ENCODE peak calls at places on chromosome 11, in four cellular contexts. U is A549, O is astrocyte of the spinal cord, Y is GM10248. L is an unnamed sample.
A peak's percentile ranks its signal among the peaks of the same experiment; 100 is the strongest.

GRCh38 chr11:44559207-44559943 is 6.1 kb upstream of the CD82 start:
- DNase-seq in U (no peak), O (no peak), Y (no peak), L (no peak)

GRCh38 chr11:24239016-24239720 is 257.7 kb upstream of the LUZP2 start:
- DNase-seq in U (no peak), O (peak; percentile 79), Y (no peak), L (no peak)

GRCh38 chr11:111851636-111852035 is 19.7 kb downstream of the ALG9 start:
- DNase-seq in U (no peak), O (peak; percentile 33), Y (no peak), L (no peak)

GRCh38 chr11:3645552-3645951 is 624 bp downstream of the ART1 start:
- DNase-seq in U (no peak), O (no peak), Y (no peak), L (no peak)

GRCh38 chr11:48063424-48063978 is 83.1 kb downstream of the PTPRJ start:
- DNase-seq in U (peak; percentile 78), O (peak; percentile 97), Y (peak; percentile 34), L (no peak)

GRCh38 chr11:64339754-64340408 is at the start of gene CCDC88B:
- DNase-seq in U (no peak), O (no peak), Y (peak; percentile 89), L (no peak)

GRCh38 chr11:61577383-61578118 is 3.3 kb downstream of the SYT7 start:
- DNase-seq in U (peak; percentile 33), O (no peak), Y (no peak), L (no peak)

GRCh38 chr11:115054541-115055538 is 376.5 kb downstream of the NXPE2 start:
- DNase-seq in U (no peak), O (peak; percentile 4), Y (no peak), L (no peak)

GRCh38 chr11:76444065-76444383 is 794 bp upstream of the EMSY start:
- DNase-seq in U (no peak), O (no peak), Y (no peak), L (no peak)

GRCh38 chr11:64834723-64835615 is 9.5 kb downstream of the CDC42BPG start:
- DNase-seq in U (peak; percentile 53), O (peak; percentile 41), Y (no peak), L (no peak)

GRCh38 chr11:126477526-126478275 is 122.2 kb downstream of the ST3GAL4 start:
- DNase-seq in U (no peak), O (no peak), Y (no peak), L (no peak)

GRCh38 chr11:87338046-87338639 is 300.4 kb downstream of the TMEM135 start:
- DNase-seq in U (no peak), O (no peak), Y (no peak), L (no peak)

GRCh38 chr11:47251751-47252150 is 3.1 kb upstream of the ACP2 start:
- DNase-seq in U (no peak), O (no peak), Y (no peak), L (no peak)

GRCh38 chr11:1770061-1770460 is 6.3 kb upstream of the CTSD start:
- DNase-seq in U (no peak), O (no peak), Y (no peak), L (no peak)

GRCh38 chr11:9139628-9140357 is 48.4 kb upstream of the SCUBE2 start:
- DNase-seq in U (no peak), O (no peak), Y (no peak), L (no peak)

GRCh38 chr11:9138612-9139579 is 47.5 kb upstream of the SCUBE2 start:
- DNase-seq in U (peak; percentile 86), O (peak; percentile 93), Y (no peak), L (no peak)

GRCh38 chr11:9136731-9137130 is 45.3 kb upstream of the SCUBE2 start:
- DNase-seq in U (no peak), O (no peak), Y (no peak), L (no peak)

GRCh38 chr11:9137293-9138132 is 46.1 kb upstream of the SCUBE2 start:
- DNase-seq in U (peak; percentile 74), O (peak; percentile 78), Y (peak; percentile 78), L (peak; percentile 81)

GRCh38 chr11:9138133-9138453 is 46.7 kb upstream of the SCUBE2 start:
- DNase-seq in U (no peak), O (no peak), Y (no peak), L (no peak)
- TF ChIP-seq CTCF in U (no peak), O (no peak), Y (no peak), L (peak; percentile 28)

GRCh38 chr11:117096140-117096972 is 1.9 kb downstream of the SIK3 start:
- DNase-seq in U (peak; percentile 56), O (no peak), Y (peak; percentile 75), L (no peak)
- TF ChIP-seq CTCF in U (no peak), O (no peak), Y (peak; percentile 23), L (no peak)

GRCh38 chr11:118790357-118791014 is 478 bp downstream of the DDX6 start:
- DNase-seq in U (peak; percentile 63), O (peak; percentile 71), Y (peak; percentile 55), L (no peak)

GRCh38 chr11:118789501-118790356 is 1.2 kb downstream of the DDX6 start:
- DNase-seq in U (peak; percentile 12), O (peak; percentile 33), Y (peak; percentile 47), L (no peak)

GRCh38 chr11:118792642-118793124 is 1.7 kb upstream of the DDX6 start:
- DNase-seq in U (peak; percentile 93), O (peak; percentile 92), Y (peak; percentile 86), L (no peak)

GRCh38 chr11:118791961-118792578 is 1.1 kb upstream of the DDX6 start:
- DNase-seq in U (peak; percentile 10), O (no peak), Y (peak; percentile 39), L (peak; percentile 70)

GRCh38 chr11:118791015-118791960 is at the start of gene DDX6:
- DNase-seq in U (peak; percentile 81), O (peak; percentile 93), Y (peak; percentile 88), L (peak; percentile 95)
- TF ChIP-seq CTCF in U (no peak), O (peak; percentile 32), Y (peak; percentile 50), L (no peak)

GRCh38 chr11:398826-399225 is 4.8 kb downstream of the PKP3 start:
- DNase-seq in U (peak; percentile 56), O (no peak), Y (no peak), L (no peak)

GRCh38 chr11:395866-396265 is 1.9 kb downstream of the PKP3 start:
- DNase-seq in U (no peak), O (no peak), Y (no peak), L (no peak)

GRCh38 chr11:394858-395655 is 1.0 kb downstream of the PKP3 start:
- DNase-seq in U (no peak), O (no peak), Y (no peak), L (no peak)

GRCh38 chr11:396511-396947 is 2.5 kb downstream of the PKP3 start:
- DNase-seq in U (peak; percentile 78), O (no peak), Y (peak; percentile 43), L (no peak)

DNA sequence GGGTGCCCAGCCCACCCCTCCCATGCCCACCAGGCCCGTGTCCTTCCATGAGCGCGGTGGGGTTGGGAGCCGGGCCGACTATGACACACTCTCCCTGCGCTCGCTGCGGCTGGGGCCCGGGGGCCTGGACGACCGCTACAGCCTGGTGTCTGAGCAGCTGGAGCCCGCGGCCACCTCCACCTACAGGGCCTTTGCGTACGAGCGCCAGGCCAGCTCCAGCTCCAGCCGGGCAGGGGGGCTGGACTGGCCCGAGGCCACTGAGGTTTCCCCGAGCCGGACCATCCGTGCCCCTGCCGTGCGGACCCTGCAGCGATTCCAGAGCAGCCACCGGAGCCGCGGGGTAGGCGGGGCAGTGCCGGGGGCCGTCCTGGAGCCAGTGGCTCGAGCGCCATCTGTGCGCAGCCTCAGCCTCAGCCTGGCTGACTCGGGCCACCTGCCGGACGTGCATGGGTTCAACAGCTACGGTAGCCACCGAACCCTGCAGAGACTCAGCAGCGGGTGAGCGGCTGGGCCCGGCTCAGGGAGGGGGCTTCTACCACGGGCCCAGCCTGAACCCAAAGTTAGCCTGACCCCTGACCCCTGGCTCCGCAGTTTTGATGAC is 3.0 kb downstream of the PKP3 start:
- DNase-seq in U (no peak), O (peak; percentile 66), Y (peak; percentile 91), L (no peak)
- TF ChIP-seq CTCF in U (no peak), O (peak; percentile 62), Y (peak; percentile 70), L (no peak)

GRCh38 chr11:133134561-133135173 is 397.6 kb downstream of the OPCML start:
- DNase-seq in U (peak; percentile 47), O (peak; percentile 0), Y (peak; percentile 65), L (no peak)
- TF ChIP-seq CTCF in U (peak; percentile 47), O (peak; percentile 68), Y (peak; percentile 90), L (peak; percentile 96)